ENCODE peak calls at places on chromosomes 1 and 21, in seven cellular contexts. One of them, this sample, is unnamed.
A peak's percentile ranks its signal among the peaks of the same experiment; 100 is the strongest.

GRCh38 chr1:197423006-197423405 is 155.0 kb downstream of the CRB1 start:
- DNase-seq in left lobe of liver: no peak
- DNase-seq in NCI-H1417: no peak
- DNase-seq in T47D: no peak
- DNase-seq in chondrocyte: no peak
- DNase-seq in bronchial epithelial cell: no peak
- DNase-seq in ureter: no peak
- DNase-seq in this sample: no peak

GRCh38 chr1:19504796-19505693 is 19.7 kb upstream of the CAPZB start:
- DNase-seq in chondrocyte: no peak
- DNase-seq in ureter: no peak
- DNase-seq in NCI-H1417: peak; percentile 7
- DNase-seq in T47D: no peak
- DNase-seq in bronchial epithelial cell: no peak
- DNase-seq in left lobe of liver: no peak
- DNase-seq in this sample: peak; percentile 83

GRCh38 chr1:180152588-180152987 is 2.1 kb upstream of the QSOX1 start:
- DNase-seq in NCI-H1417: no peak
- DNase-seq in ureter: peak; percentile 20
- DNase-seq in bronchial epithelial cell: no peak
- DNase-seq in left lobe of liver: no peak
- DNase-seq in chondrocyte: no peak
- DNase-seq in T47D: no peak
- DNase-seq in this sample: no peak

GRCh38 chr1:153587314-153587713 is 21.7 kb upstream of the S100A2 start:
- DNase-seq in chondrocyte: no peak
- DNase-seq in ureter: no peak
- DNase-seq in left lobe of liver: no peak
- DNase-seq in NCI-H1417: no peak
- DNase-seq in bronchial epithelial cell: no peak
- DNase-seq in T47D: no peak
- DNase-seq in this sample: no peak

GRCh38 chr1:16960560-16961296 is 19.7 kb downstream of the MFAP2 start:
- DNase-seq in T47D: no peak
- DNase-seq in ureter: peak; percentile 85
- DNase-seq in bronchial epithelial cell: peak; percentile 63
- DNase-seq in NCI-H1417: peak; percentile 92
- DNase-seq in left lobe of liver: peak; percentile 86
- DNase-seq in chondrocyte: no peak
- DNase-seq in this sample: no peak

GRCh38 chr1:119285482-119285881 is 83.1 kb upstream of the HAO2 start:
- DNase-seq in T47D: no peak
- DNase-seq in left lobe of liver: no peak
- DNase-seq in ureter: no peak
- DNase-seq in NCI-H1417: no peak
- DNase-seq in bronchial epithelial cell: peak; percentile 93
- DNase-seq in chondrocyte: no peak
- DNase-seq in this sample: peak; percentile 70

GRCh38 chr1:21174638-21175323 is 1.9 kb downstream of the EIF4G3 start:
- DNase-seq in chondrocyte: no peak
- DNase-seq in bronchial epithelial cell: peak; percentile 67
- DNase-seq in NCI-H1417: peak; percentile 40
- DNase-seq in left lobe of liver: no peak
- DNase-seq in T47D: no peak
- DNase-seq in ureter: no peak
- DNase-seq in this sample: no peak

GRCh38 chr1:247118946-247119446 is 14.8 kb upstream of the ZNF669 start:
- DNase-seq in bronchial epithelial cell: no peak
- DNase-seq in ureter: no peak
- DNase-seq in T47D: peak; percentile 63
- DNase-seq in NCI-H1417: peak; percentile 13
- DNase-seq in chondrocyte: no peak
- DNase-seq in left lobe of liver: no peak
- DNase-seq in this sample: no peak

GRCh38 chr1:48675251-48675650 is 101.4 kb downstream of the BEND5 start:
- DNase-seq in chondrocyte: no peak
- DNase-seq in bronchial epithelial cell: peak; percentile 70
- DNase-seq in left lobe of liver: no peak
- DNase-seq in T47D: no peak
- DNase-seq in NCI-H1417: peak; percentile 60
- DNase-seq in ureter: no peak
- DNase-seq in this sample: no peak

GRCh38 chr1:36134031-36134430 is 9.0 kb upstream of the COL8A2 start:
- DNase-seq in bronchial epithelial cell: no peak
- DNase-seq in ureter: no peak
- DNase-seq in chondrocyte: no peak
- DNase-seq in left lobe of liver: no peak
- DNase-seq in T47D: no peak
- DNase-seq in NCI-H1417: no peak
- DNase-seq in this sample: no peak

GRCh38 chr21:37848721-37849490 is 67.4 kb downstream of the KCNJ6 start:
- DNase-seq in ureter: no peak
- DNase-seq in bronchial epithelial cell: no peak
- DNase-seq in left lobe of liver: no peak
- DNase-seq in T47D: no peak
- DNase-seq in NCI-H1417: no peak
- DNase-seq in chondrocyte: no peak
- DNase-seq in this sample: no peak

GRCh38 chr1:230854423-230854822 is 13.9 kb downstream of the C1orf198 start:
- DNase-seq in NCI-H1417: no peak
- DNase-seq in chondrocyte: no peak
- DNase-seq in T47D: no peak
- DNase-seq in ureter: no peak
- DNase-seq in left lobe of liver: no peak
- DNase-seq in bronchial epithelial cell: no peak
- DNase-seq in this sample: no peak

GRCh38 chr1:1175221-1176062 is 1.8 kb downstream of the TTLL10 start:
- DNase-seq in chondrocyte: peak; percentile 74
- DNase-seq in NCI-H1417: no peak
- DNase-seq in ureter: no peak
- DNase-seq in left lobe of liver: no peak
- DNase-seq in bronchial epithelial cell: no peak
- DNase-seq in T47D: no peak
- DNase-seq in this sample: no peak

GRCh38 chr21:41477641-41478318 is 30.2 kb downstream of the TMPRSS2 start:
- DNase-seq in T47D: peak; percentile 81
- DNase-seq in bronchial epithelial cell: no peak
- DNase-seq in NCI-H1417: peak; percentile 90
- DNase-seq in ureter: no peak
- DNase-seq in chondrocyte: no peak
- DNase-seq in left lobe of liver: peak; percentile 75
- DNase-seq in this sample: no peak

GRCh38 chr1:206954616-206955342 is 8.5 kb upstream of the PIGR start:
- DNase-seq in NCI-H1417: no peak
- DNase-seq in left lobe of liver: no peak
- DNase-seq in ureter: no peak
- DNase-seq in bronchial epithelial cell: peak; percentile 24
- DNase-seq in chondrocyte: no peak
- DNase-seq in T47D: no peak
- DNase-seq in this sample: no peak

GRCh38 chr1:57894315-57894714 is 470.5 kb upstream of the DAB1 start:
- DNase-seq in chondrocyte: no peak
- DNase-seq in ureter: no peak
- DNase-seq in left lobe of liver: no peak
- DNase-seq in bronchial epithelial cell: peak; percentile 94
- DNase-seq in NCI-H1417: no peak
- DNase-seq in T47D: no peak
- DNase-seq in this sample: no peak

GRCh38 chr21:32826317-32827167 is 55.0 kb upstream of the PAXBP1 start:
- DNase-seq in left lobe of liver: no peak
- DNase-seq in ureter: peak; percentile 59
- DNase-seq in NCI-H1417: peak; percentile 82
- DNase-seq in chondrocyte: no peak
- DNase-seq in T47D: peak; percentile 84
- DNase-seq in bronchial epithelial cell: peak; percentile 56
- DNase-seq in this sample: no peak

GRCh38 chr1:116219651-116220434 is 108.6 kb downstream of the MAB21L3 start:
- DNase-seq in NCI-H1417: no peak
- DNase-seq in T47D: no peak
- DNase-seq in bronchial epithelial cell: no peak
- DNase-seq in ureter: no peak
- DNase-seq in left lobe of liver: no peak
- DNase-seq in chondrocyte: no peak
- DNase-seq in this sample: no peak

GRCh38 chr1:43039228-43040055 is 80.8 kb upstream of the SLC2A1 start:
- DNase-seq in chondrocyte: no peak
- DNase-seq in NCI-H1417: peak; percentile 8
- DNase-seq in bronchial epithelial cell: no peak
- DNase-seq in ureter: no peak
- DNase-seq in left lobe of liver: no peak
- DNase-seq in T47D: peak; percentile 17
- DNase-seq in this sample: no peak

GRCh38 chr1:179228783-179229213 is 679 bp downstream of the ABL2 start:
- DNase-seq in NCI-H1417: peak; percentile 67
- DNase-seq in left lobe of liver: peak; percentile 58
- DNase-seq in T47D: peak; percentile 15
- DNase-seq in chondrocyte: no peak
- DNase-seq in bronchial epithelial cell: peak; percentile 16
- DNase-seq in ureter: peak; percentile 44
- DNase-seq in this sample: no peak

GRCh38 chr1:975896-976683 is 5.8 kb downstream of the PERM1 start:
- DNase-seq in chondrocyte: no peak
- DNase-seq in bronchial epithelial cell: peak; percentile 61
- DNase-seq in NCI-H1417: peak; percentile 80
- DNase-seq in left lobe of liver: no peak
- DNase-seq in ureter: no peak
- DNase-seq in T47D: peak; percentile 93
- DNase-seq in this sample: no peak

GRCh38 chr1:232820431-232820830 is 15.2 kb downstream of the MAP10 start:
- DNase-seq in ureter: no peak
- DNase-seq in bronchial epithelial cell: no peak
- DNase-seq in T47D: no peak
- DNase-seq in left lobe of liver: no peak
- DNase-seq in NCI-H1417: no peak
- DNase-seq in chondrocyte: no peak
- DNase-seq in this sample: no peak

GRCh38 chr1:228434674-228435073 is 18.0 kb upstream of the TRIM17 start:
- DNase-seq in ureter: no peak
- DNase-seq in left lobe of liver: no peak
- DNase-seq in bronchial epithelial cell: no peak
- DNase-seq in T47D: no peak
- DNase-seq in NCI-H1417: no peak
- DNase-seq in chondrocyte: no peak
- DNase-seq in this sample: no peak

GRCh38 chr1:224819861-224820260 is 109.6 kb upstream of the DNAH14 start:
- DNase-seq in left lobe of liver: no peak
- DNase-seq in T47D: no peak
- DNase-seq in ureter: no peak
- DNase-seq in chondrocyte: no peak
- DNase-seq in NCI-H1417: no peak
- DNase-seq in bronchial epithelial cell: no peak
- DNase-seq in this sample: no peak

GRCh38 chr1:34419662-34420061 is 243.0 kb downstream of the C1orf94 start:
- DNase-seq in left lobe of liver: no peak
- DNase-seq in NCI-H1417: peak; percentile 7
- DNase-seq in T47D: peak; percentile 1
- DNase-seq in chondrocyte: no peak
- DNase-seq in bronchial epithelial cell: no peak
- DNase-seq in ureter: no peak
- DNase-seq in this sample: no peak

GRCh38 chr1:51969038-51969705 is 21.3 kb downstream of the RAB3B start:
- DNase-seq in T47D: no peak
- DNase-seq in left lobe of liver: no peak
- DNase-seq in chondrocyte: no peak
- DNase-seq in ureter: no peak
- DNase-seq in NCI-H1417: no peak
- DNase-seq in bronchial epithelial cell: peak; percentile 52
- DNase-seq in this sample: peak; percentile 91

GRCh38 chr1:204125759-204126351 is 26.0 kb downstream of the ETNK2 start:
- DNase-seq in left lobe of liver: no peak
- DNase-seq in ureter: no peak
- DNase-seq in T47D: no peak
- DNase-seq in NCI-H1417: no peak
- DNase-seq in chondrocyte: peak; percentile 92
- DNase-seq in bronchial epithelial cell: no peak
- DNase-seq in this sample: no peak

GRCh38 chr1:9652379-9653194 is 1.1 kb downstream of the PIK3CD start:
- DNase-seq in chondrocyte: no peak
- DNase-seq in bronchial epithelial cell: no peak
- DNase-seq in left lobe of liver: no peak
- DNase-seq in T47D: no peak
- DNase-seq in ureter: no peak
- DNase-seq in NCI-H1417: no peak
- DNase-seq in this sample: no peak

This sample was measured in non-pigmented ciliary epithelial cell.